ENCODE peak calls at places on chromosomes 3 and 15, in five cellular contexts. R is GM19239, I is activated T-cell treated with anti-CD3 and anti-CD28 coated beads for 4 hours, Q is HTR-8/SVneo, G is AG10803. S is an unnamed sample.

GRCh38 chr15:65804252-65804931 is 12.3 kb upstream of the DENND4A start:
- DNase-seq in R (no peak), I (no peak), Q (no peak), G (peak; percentile 76), S (no peak)

GRCh38 chr15:85539491-85539890 is 159.1 kb downstream of the AKAP13 start:
- DNase-seq in R (no peak), I (no peak), Q (no peak), G (no peak), S (no peak)

GRCh38 chr3:124202754-124203153 is 210.8 kb upstream of the ROPN1 start:
- DNase-seq in R (no peak), I (no peak), Q (no peak), G (peak; percentile 54), S (no peak)

GRCh38 chr3:167941234-167941995 is 154.3 kb downstream of the GOLIM4 start:
- DNase-seq in R (no peak), I (no peak), Q (no peak), G (peak; percentile 84), S (no peak)

GRCh38 chr3:143535994-143536784 is 312.1 kb downstream of the SLC9A9 start:
- DNase-seq in R (peak; percentile 59), I (no peak), Q (no peak), G (no peak), S (no peak)

GRCh38 chr3:43001556-43002121 is 22.5 kb downstream of the GASK1A start:
- DNase-seq in R (no peak), I (no peak), Q (no peak), G (no peak), S (no peak)

GRCh38 chr15:35308802-35309201 is 223.7 kb upstream of the NANOGP8 start:
- DNase-seq in R (no peak), I (no peak), Q (peak; percentile 20), G (peak; percentile 97), S (no peak)

GRCh38 chr3:52295809-52296208 is 8.2 kb downstream of the GLYCTK start:
- DNase-seq in R (no peak), I (no peak), Q (no peak), G (no peak), S (no peak)

GRCh38 chr15:70188286-70188685 is 90.6 kb upstream of the TLE3 start:
- DNase-seq in R (no peak), I (no peak), Q (no peak), G (no peak), S (no peak)

GRCh38 chr3:159948423-159949140 is 40.1 kb upstream of the IL12A start:
- DNase-seq in R (no peak), I (no peak), Q (no peak), G (peak; percentile 84), S (no peak)

GRCh38 chr3:16207031-16207430 is 32.6 kb downstream of the GALNT15 start:
- DNase-seq in R (no peak), I (no peak), Q (no peak), G (no peak), S (no peak)

GRCh38 chr3:172106989-172107388 is 67.6 kb downstream of the FNDC3B start:
- DNase-seq in R (no peak), I (peak; percentile 46), Q (no peak), G (no peak), S (no peak)

GRCh38 chr15:72474912-72475601 is 927 bp downstream of the ARIH1 start:
- DNase-seq in R (peak; percentile 53), I (peak; percentile 70), Q (peak; percentile 63), G (peak; percentile 84), S (peak; percentile 69)

GRCh38 chr3:79994397-79994796 is 226.6 kb upstream of the ROBO1 start:
- DNase-seq in R (no peak), I (no peak), Q (no peak), G (no peak), S (no peak)

GRCh38 chr15:65184305-65184943 is 718 bp downstream of the CLPX start:
- DNase-seq in R (no peak), I (peak; percentile 7), Q (peak; percentile 42), G (peak; percentile 56), S (peak; percentile 52)

GRCh38 chr15:70486451-70487379 is 276.6 kb downstream of the UACA start:
- DNase-seq in R (no peak), I (peak; percentile 30), Q (no peak), G (peak; percentile 92), S (no peak)

GRCh38 chr3:85572426-85572825 is 613.6 kb downstream of the CADM2 start:
- DNase-seq in R (no peak), I (no peak), Q (no peak), G (no peak), S (no peak)

GRCh38 chr3:12831582-12831866 is 9.8 kb downstream of the RPL32 start:
- DNase-seq in R (no peak), I (no peak), Q (no peak), G (no peak), S (no peak)

GRCh38 chr15:41870689-41871081 is 23.2 kb downstream of the SPTBN5 start:
- DNase-seq in R (no peak), I (no peak), Q (peak; percentile 28), G (no peak), S (no peak)

GRCh38 chr3:184154909-184155643 is at the start of gene DVL3:
- DNase-seq in R (peak; percentile 94), I (peak; percentile 13), Q (peak; percentile 71), G (peak; percentile 73), S (peak; percentile 75)

GRCh38 chr15:68186671-68187397 is 18.3 kb downstream of the CALML4 start:
- DNase-seq in R (no peak), I (no peak), Q (no peak), G (peak; percentile 82), S (no peak)

GRCh38 chr15:81161851-81162250 is 27.8 kb downstream of the CFAP161 start:
- DNase-seq in R (no peak), I (no peak), Q (no peak), G (no peak), S (no peak)

GRCh38 chr15:99441871-99442267 is 123.9 kb upstream of the MEF2A start:
- DNase-seq in R (no peak), I (no peak), Q (no peak), G (no peak), S (no peak)

GRCh38 chr15:69149803-69150202 is 10.6 kb upstream of the GLCE start:
- DNase-seq in R (no peak), I (no peak), Q (no peak), G (no peak), S (no peak)

S was measured in NCI-H1105 treated with DMSO at 0.1 percent for 48 hours.